ENCODE peak calls at places on chromosomes 5 and 9, in ten cellular contexts. R is A549; Z is heart right ventricle; X is transverse colon; V is H9; Y is uterus; W is psoas muscle; P is thoracic aorta; J is CD8-positive, alpha-beta T cell; F is CD4-positive, CD25-positive, alpha-beta regulatory T cell. S is an unnamed sample. For H3K9me3, the result is how much of the 10 kb centered on the place peaks cover.

GRCh38 chr9:132144708-132145365 is 17.0 kb upstream of the NTNG2 start:
- DNase-seq in R (no peak), Z (no peak), X (no peak), V (no peak), Y (no peak), W (no peak), P (no peak), J (no peak), F (peak), S (no peak)

GRCh38 chr5:14598225-14598624 is 16.6 kb downstream of the OTULINL start:
- DNase-seq in R (no peak), Z (no peak), X (no peak), V (no peak), Y (no peak), W (no peak), P (no peak), J (no peak), F (no peak), S (no peak)

GRCh38 chr5:177426566-177427210 is at the start of gene GRK6:
- DNase-seq in R (peak), Z (peak), X (peak), V (no peak), Y (peak), W (peak), P (no peak), J (peak), F (peak), S (peak)

GRCh38 chr5:96196890-96197289 is 235.2 kb upstream of the ELL2 start:
- DNase-seq in R (no peak), Z (no peak), X (no peak), V (no peak), Y (no peak), W (no peak), P (no peak), J (no peak), F (no peak), S (no peak)

GRCh38 chr5:144187699-144188294 is 17.1 kb downstream of the KCTD16 start:
- DNase-seq in R (peak), Z (peak), X (peak), V (no peak), Y (peak), W (peak), P (no peak), J (peak), F (peak), S (peak)

GRCh38 chr5:41193462-41194166 is 19.7 kb downstream of the C6 start:
- DNase-seq in R (no peak), Z (peak), X (peak), V (no peak), Y (peak), W (peak), P (peak), J (no peak), F (no peak), S (peak)

GRCh38 chr9:115593587-115594091 is 475.7 kb upstream of the TNC start:
- DNase-seq in R (peak), Z (peak), X (no peak), V (peak), Y (peak), W (no peak), P (no peak), J (no peak), F (peak), S (no peak)

GRCh38 chr5:20974423-20974822 is 986.4 kb upstream of the CDH18 start:
- DNase-seq in R (no peak), Z (no peak), X (no peak), V (no peak), Y (no peak), W (no peak), P (no peak), J (no peak), F (no peak), S (no peak)

GRCh38 chr5:126561908-126562307 is 33.1 kb downstream of the ALDH7A1 start:
- DNase-seq in R (no peak), Z (no peak), X (no peak), V (no peak), Y (no peak), W (no peak), P (no peak), J (no peak), F (no peak), S (no peak)

GRCh38 chr9:14209399-14209990 is 104.4 kb downstream of the NFIB start:
- DNase-seq in R (no peak), Z (no peak), X (no peak), V (no peak), Y (no peak), W (no peak), P (no peak), J (no peak), F (no peak), S (no peak)

GRCh38 chr5:91632871-91633270 is 249.8 kb upstream of the ARRDC3 start:
- DNase-seq in R (no peak), Z (no peak), X (no peak), V (no peak), Y (no peak), W (no peak), P (no peak), J (no peak), F (no peak), S (no peak)

GRCh38 chr5:122078116-122078865 is at the start of gene LOX:
- DNase-seq in R (no peak), Z (peak), X (peak), V (peak), Y (peak), W (peak), P (peak), J (no peak), F (no peak), S (peak)

GRCh38 chr9:105700598-105701544 is 6.5 kb downstream of the TMEM38B start:
- DNase-seq in R (no peak), Z (no peak), X (peak), V (no peak), Y (no peak), W (no peak), P (no peak), J (no peak), F (no peak), S (no peak)

GRCh38 chr9:29966247-29966646 is 2393.0 kb upstream of the C9orf72 start:
- DNase-seq in R (no peak), Z (no peak), X (no peak), V (no peak), Y (no peak), W (no peak), P (no peak), J (no peak), F (no peak), S (no peak)

GRCh38 chr5:115389799-115390382 is 93.4 kb upstream of the CCDC112 start:
- DNase-seq in R (no peak), Z (no peak), X (no peak), V (peak), Y (no peak), W (no peak), P (no peak), J (no peak), F (no peak), S (peak)

GRCh38 chr5:159067201-159067600 is 32.5 kb downstream of the EBF1 start:
- DNase-seq in R (no peak), Z (no peak), X (no peak), V (no peak), Y (no peak), W (no peak), P (no peak), J (no peak), F (peak), S (no peak)

GRCh38 chr9:36191290-36191645 is 547 bp downstream of the CLTA start:
- DNase-seq in R (no peak), Z (no peak), X (peak), V (no peak), Y (no peak), W (no peak), P (no peak), J (peak), F (peak), S (peak)

GRCh38 chr9:100011062-100011681 is 87.6 kb downstream of the ERP44 start:
- DNase-seq in R (peak), Z (no peak), X (no peak), V (no peak), Y (no peak), W (no peak), P (no peak), J (peak), F (peak), S (no peak)

GRCh38 chr5:37823433-37824152 is 16.2 kb downstream of the GDNF start:
- DNase-seq in R (no peak), Z (no peak), X (no peak), V (no peak), Y (no peak), W (no peak), P (no peak), J (no peak), F (no peak), S (no peak)

GRCh38 chr5:50535393-50535792 is 94.3 kb upstream of the EMB start:
- DNase-seq in R (no peak), Z (no peak), X (no peak), V (no peak), Y (no peak), W (no peak), P (no peak), J (no peak), F (no peak), S (no peak)

GRCh38 chr9:29211681-29212589 is 1638.7 kb upstream of the C9orf72 start:
- DNase-seq in R (peak), Z (no peak), X (peak), V (peak), Y (peak), W (peak), P (no peak), J (peak), F (peak), S (peak)

GRCh38 chr5:139650031-139650688 is 2.0 kb downstream of the CXXC5 start:
- DNase-seq in R (no peak), Z (peak), X (peak), V (no peak), Y (peak), W (no peak), P (no peak), J (peak), F (no peak), S (peak)

GRCh38 chr9:105064248-105065118 is 136.5 kb upstream of the ABCA1 start:
- DNase-seq in R (peak), Z (peak), X (peak), V (peak), Y (peak), W (peak), P (peak), J (no peak), F (no peak), S (peak)

GRCh38 chr9:123002754-123003153 is 30.7 kb upstream of the GPR21 start:
- DNase-seq in R (no peak), Z (no peak), X (no peak), V (no peak), Y (no peak), W (no peak), P (no peak), J (no peak), F (no peak), S (no peak)

GRCh38 chr5:127571314-127571713 is 53.9 kb downstream of the PRRC1 start:
- DNase-seq in R (no peak), Z (no peak), X (no peak), V (no peak), Y (no peak), W (no peak), P (no peak), J (no peak), F (no peak), S (no peak)

GRCh38 chr5:87361031-87361443 is 51.7 kb downstream of the CCNH start:
- DNase-seq in R (no peak), Z (no peak), X (no peak), V (no peak), Y (peak), W (no peak), P (no peak), J (no peak), F (no peak), S (no peak)

GRCh38 chr5:178340187-178340586 is 107.6 kb upstream of the PHYKPL start:
- DNase-seq in R (no peak), Z (no peak), X (no peak), V (no peak), Y (no peak), W (no peak), P (no peak), J (no peak), F (no peak), S (no peak)

GRCh38 chr5:66864240-66864884 is 268.2 kb downstream of the MAST4 start:
- DNase-seq in R (peak), Z (peak), X (no peak), V (no peak), Y (no peak), W (no peak), P (no peak), J (no peak), F (peak), S (no peak)

GRCh38 chr9:23005061-23005690 is 558.6 kb downstream of the DMRTA1 start:
- DNase-seq in R (no peak), Z (no peak), X (no peak), V (no peak), Y (no peak), W (no peak), P (no peak), J (no peak), F (no peak), S (no peak)

GRCh38 chr5:139881145-139881733 is 85.6 kb downstream of the PSD2 start:
- DNase-seq in R (no peak), Z (no peak), X (no peak), V (no peak), Y (no peak), W (peak), P (no peak), J (no peak), F (no peak), S (no peak)

GRCh38 chr5:89991592-89991991 is 418.0 kb downstream of the CETN3 start:
- DNase-seq in R (no peak), Z (no peak), X (no peak), V (no peak), Y (no peak), W (no peak), P (no peak), J (no peak), F (no peak), S (no peak)

GRCh38 chr5:68533051-68533450 is 317.5 kb downstream of the PIK3R1 start:
- DNase-seq in R (no peak), Z (no peak), X (no peak), V (no peak), Y (no peak), W (no peak), P (no peak), J (no peak), F (no peak), S (no peak)

GRCh38 chr5:68534131-68534940 is 318.8 kb downstream of the PIK3R1 start:
- DNase-seq in R (no peak), Z (no peak), X (peak), V (no peak), Y (no peak), W (no peak), P (no peak), J (no peak), F (no peak), S (peak)

GRCh38 chr5:68529581-68529980 is 314.0 kb downstream of the PIK3R1 start:
- DNase-seq in R (no peak), Z (no peak), X (no peak), V (no peak), Y (no peak), W (no peak), P (no peak), J (no peak), F (no peak), S (no peak)

GRCh38 chr5:68533571-68534051 is 318.1 kb downstream of the PIK3R1 start:
- DNase-seq in R (no peak), Z (no peak), X (peak), V (no peak), Y (no peak), W (no peak), P (no peak), J (no peak), F (no peak), S (no peak)

GRCh38 chr5:68531970-68532369 is 316.4 kb downstream of the PIK3R1 start:
- DNase-seq in R (no peak), Z (no peak), X (no peak), V (no peak), Y (no peak), W (no peak), P (no peak), J (no peak), F (no peak), S (no peak)
- H3K9me3 ChIP-seq in R (under half), Z (under half), X (under half), V (under half), Y (under half), W (under half), P (under half), J (under half), F (under half), S (under half)

GRCh38 chr5:3598236-3598635 is 2.6 kb downstream of the IRX1 start:
- DNase-seq in R (no peak), Z (no peak), X (no peak), V (no peak), Y (no peak), W (no peak), P (no peak), J (no peak), F (no peak), S (no peak)
- H3K9me3 ChIP-seq in R (under half), Z (under half), X (under half), V (under half), Y (under half), W (under half), P (under half), J (under half), F (under half), S (under half)

DNA sequence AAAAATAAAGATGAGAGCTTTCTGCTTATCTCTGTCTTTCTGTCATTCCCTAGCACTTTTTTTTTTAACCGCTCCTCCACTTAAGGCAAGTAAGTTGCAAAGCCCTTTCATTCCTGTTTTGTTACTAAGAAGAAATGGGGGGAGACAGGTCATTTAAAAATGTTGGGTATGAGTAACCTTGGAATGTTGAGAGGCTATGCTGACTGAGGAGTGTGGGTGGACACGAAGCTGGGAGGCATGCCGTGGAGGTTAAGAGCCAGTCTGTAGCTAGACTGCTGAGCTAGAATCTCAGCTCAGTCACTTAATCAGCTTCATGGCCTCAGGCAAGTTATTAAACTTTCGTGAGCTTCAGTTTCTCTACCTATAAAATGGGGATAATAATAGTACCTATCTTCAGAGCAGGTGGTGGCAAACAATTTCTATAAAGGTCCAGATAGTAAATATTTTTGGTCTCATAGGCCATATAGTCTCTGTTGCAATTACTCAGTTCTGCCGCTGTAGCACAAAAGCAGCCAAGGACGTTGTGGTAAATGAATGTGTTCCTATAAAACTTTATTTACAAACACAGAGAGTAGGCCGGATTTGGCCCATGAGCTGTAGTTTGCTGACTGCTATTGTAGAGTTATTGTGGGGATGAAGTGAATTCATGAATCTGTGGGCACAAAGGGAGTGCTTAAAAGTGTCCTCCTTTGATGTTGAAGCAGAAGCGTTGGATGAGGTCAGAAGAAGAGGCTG is 220.0 kb downstream of the GABBR2 start:
- DNase-seq in R (peak), Z (no peak), X (no peak), V (no peak), Y (no peak), W (no peak), P (no peak), J (no peak), F (no peak), S (no peak)
- H3K9me3 ChIP-seq in R (under half), Z (under half), X (under half), V (under half), Y (under half), W (under half), P (under half), J (under half), F (under half), S (under half)

GRCh38 chr5:170343177-170343576 is 45.6 kb upstream of the LCP2 start:
- DNase-seq in R (no peak), Z (no peak), X (no peak), V (no peak), Y (no peak), W (no peak), P (no peak), J (no peak), F (no peak), S (no peak)
- H3K9me3 ChIP-seq in R (under half), Z (under half), X (under half), V (under half), Y (under half), W (under half), P (under half), J (under half), F (under half), S (under half)

DNA sequence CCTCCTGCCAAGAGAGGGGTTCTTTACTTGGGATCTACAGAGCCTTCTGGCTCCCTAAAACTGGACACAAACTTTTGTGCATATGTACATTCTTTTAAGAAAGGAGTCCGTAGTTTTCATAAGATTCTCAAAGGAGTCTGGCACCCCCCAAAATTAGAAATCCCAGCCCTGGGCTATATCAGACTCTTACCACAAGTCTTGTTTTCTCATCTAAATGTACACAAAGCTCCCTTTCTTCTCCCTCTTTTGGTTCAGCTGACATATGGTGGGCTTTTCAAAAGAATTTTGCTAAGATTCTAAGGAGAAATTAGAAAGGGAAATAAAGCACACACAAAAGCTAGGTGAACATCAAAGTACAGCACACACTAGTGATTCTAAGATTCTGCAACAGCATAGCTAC is 114.4 kb downstream of the ENC1 start:
- DNase-seq in R (no peak), Z (no peak), X (no peak), V (no peak), Y (no peak), W (no peak), P (no peak), J (no peak), F (no peak), S (no peak)
- H3K9me3 ChIP-seq in R (under half), Z (under half), X (under half), V (under half), Y (under half), W (under half), P (under half), J (under half), F (under half), S (under half)

GRCh38 chr9:136621734-136622093 is 41.0 kb upstream of the EGFL7 start:
- DNase-seq in R (no peak), Z (no peak), X (no peak), V (no peak), Y (no peak), W (no peak), P (no peak), J (no peak), F (no peak), S (no peak)
- H3K9me3 ChIP-seq in R (under half), Z (under half), X (under half), V (under half), Y (under half), W (under half), P (under half), J (under half), F (under half), S (under half)

GRCh38 chr5:180251141-180251540 is 40.7 kb downstream of the MAPK9 start:
- DNase-seq in R (no peak), Z (no peak), X (no peak), V (no peak), Y (no peak), W (no peak), P (no peak), J (no peak), F (no peak), S (no peak)
- H3K9me3 ChIP-seq in R (half or more), Z (half or more), X (half or more), V (under half), Y (under half), W (half or more), P (half or more), J (under half), F (half or more), S (half or more)

GRCh38 chr5:150904479-150905311 is at the start of gene ZNF300:
- DNase-seq in R (peak), Z (peak), X (peak), V (peak), Y (peak), W (peak), P (peak), J (peak), F (peak), S (peak)
- H3K9me3 ChIP-seq in R (half or more), Z (under half), X (half or more), V (under half), Y (under half), W (half or more), P (under half), J (under half), F (under half), S (under half)

DNA sequence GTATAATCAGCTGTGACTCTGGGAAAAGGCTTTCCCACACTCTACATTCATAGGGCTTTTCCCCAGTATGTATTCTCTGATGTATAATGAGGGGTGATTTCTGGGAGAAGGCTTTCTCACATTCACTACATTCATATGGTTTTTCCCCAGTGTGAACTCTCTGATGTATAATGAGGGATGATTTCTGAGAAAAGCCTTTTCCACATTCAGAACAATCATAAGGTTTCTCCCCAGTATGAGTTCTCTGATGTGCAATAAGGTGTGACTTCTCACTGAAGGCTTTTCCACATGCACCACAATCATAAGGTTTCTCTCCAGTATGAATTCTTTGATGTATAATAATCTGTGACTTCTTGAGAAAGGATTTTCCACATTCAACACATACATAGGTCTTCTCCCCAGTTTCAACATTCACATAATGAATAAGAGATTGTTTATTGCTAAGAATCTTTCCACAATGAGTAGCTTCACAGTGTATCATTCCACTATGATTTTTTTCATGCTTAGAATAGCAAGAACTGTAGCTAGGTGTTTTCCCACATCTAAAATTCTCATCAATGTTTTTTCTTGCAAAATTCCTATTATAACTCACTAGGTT is 26.7 kb upstream of the ZNF300 start:
- DNase-seq in R (no peak), Z (no peak), X (no peak), V (no peak), Y (no peak), W (no peak), P (no peak), J (no peak), F (no peak), S (no peak)
- H3K9me3 ChIP-seq in R (half or more), Z (half or more), X (half or more), V (half or more), Y (under half), W (half or more), P (half or more), J (under half), F (half or more), S (half or more)